ENCODE peak calls at places on chromosome 3, in nine cellular contexts. Y is PC-3, E is psoas muscle, F is astrocyte of the spinal cord, J is AG10803, K is mesothelial cell of epicardium, B is BJ, C is stomach, A is fibroblast of pulmonary artery. P is an unnamed sample.

GRCh38 chr3:184230603-184231528 is 1.5 kb downstream of the VWA5B2 start:
- DNase-seq in Y (peak), E (no peak), F (no peak), J (no peak), K (no peak), B (no peak), C (peak), A (no peak), P (peak)

GRCh38 chr3:155807823-155808222 is 1.7 kb upstream of the C3orf33 start:
- DNase-seq in Y (no peak), E (no peak), F (no peak), J (peak), K (no peak), B (no peak), C (no peak), A (peak), P (no peak)

GRCh38 chr3:191262650-191263049 is 63.6 kb downstream of the OSTN start:
- DNase-seq in Y (no peak), E (no peak), F (no peak), J (no peak), K (no peak), B (no peak), C (no peak), A (no peak), P (no peak)

GRCh38 chr3:35659808-35660207 is 20.5 kb downstream of the ARPP21 start:
- DNase-seq in Y (peak), E (peak), F (no peak), J (no peak), K (no peak), B (no peak), C (no peak), A (no peak), P (peak)

GRCh38 chr3:37320276-37320675 is 145.9 kb upstream of the LRRFIP2 start:
- DNase-seq in Y (no peak), E (no peak), F (no peak), J (no peak), K (no peak), B (no peak), C (no peak), A (no peak), P (no peak)

GRCh38 chr3:15380980-15381890 is 46.1 kb downstream of the METTL6 start:
- DNase-seq in Y (no peak), E (no peak), F (no peak), J (peak), K (no peak), B (no peak), C (no peak), A (no peak), P (no peak)

GRCh38 chr3:180749322-180749721 is 70.0 kb upstream of the CCDC39 start:
- DNase-seq in Y (no peak), E (no peak), F (no peak), J (no peak), K (no peak), B (no peak), C (no peak), A (no peak), P (no peak)

GRCh38 chr3:37375184-37376120 is 201.1 kb upstream of the LRRFIP2 start:
- DNase-seq in Y (no peak), E (no peak), F (no peak), J (no peak), K (no peak), B (no peak), C (no peak), A (no peak), P (no peak)

GRCh38 chr3:158717576-158717975 is 14.7 kb downstream of the RARRES1 start:
- DNase-seq in Y (no peak), E (no peak), F (no peak), J (no peak), K (no peak), B (no peak), C (no peak), A (no peak), P (no peak)

GRCh38 chr3:186931487-186932280 is 1.4 kb downstream of the ST6GAL1 start:
- DNase-seq in Y (peak), E (peak), F (peak), J (no peak), K (no peak), B (no peak), C (peak), A (peak), P (peak)

GRCh38 chr3:172201136-172201989 is 162.0 kb downstream of the FNDC3B start:
- DNase-seq in Y (no peak), E (peak), F (peak), J (peak), K (no peak), B (peak), C (peak), A (peak), P (peak)

GRCh38 chr3:45182915-45183881 is 37.0 kb upstream of the CDCP1 start:
- DNase-seq in Y (peak), E (peak), F (peak), J (peak), K (no peak), B (no peak), C (peak), A (peak), P (peak)

GRCh38 chr3:178517665-178518366 is 18.4 kb upstream of the KCNMB2 start:
- DNase-seq in Y (no peak), E (no peak), F (no peak), J (no peak), K (no peak), B (no peak), C (no peak), A (no peak), P (no peak)

GRCh38 chr3:9669720-9670432 is 20.6 kb downstream of the MTMR14 start:
- DNase-seq in Y (no peak), E (no peak), F (no peak), J (peak), K (no peak), B (peak), C (peak), A (peak), P (peak)

GRCh38 chr3:174651951-174652350 is 207.2 kb upstream of the NAALADL2 start:
- DNase-seq in Y (no peak), E (no peak), F (no peak), J (no peak), K (no peak), B (no peak), C (no peak), A (no peak), P (no peak)

DNA sequence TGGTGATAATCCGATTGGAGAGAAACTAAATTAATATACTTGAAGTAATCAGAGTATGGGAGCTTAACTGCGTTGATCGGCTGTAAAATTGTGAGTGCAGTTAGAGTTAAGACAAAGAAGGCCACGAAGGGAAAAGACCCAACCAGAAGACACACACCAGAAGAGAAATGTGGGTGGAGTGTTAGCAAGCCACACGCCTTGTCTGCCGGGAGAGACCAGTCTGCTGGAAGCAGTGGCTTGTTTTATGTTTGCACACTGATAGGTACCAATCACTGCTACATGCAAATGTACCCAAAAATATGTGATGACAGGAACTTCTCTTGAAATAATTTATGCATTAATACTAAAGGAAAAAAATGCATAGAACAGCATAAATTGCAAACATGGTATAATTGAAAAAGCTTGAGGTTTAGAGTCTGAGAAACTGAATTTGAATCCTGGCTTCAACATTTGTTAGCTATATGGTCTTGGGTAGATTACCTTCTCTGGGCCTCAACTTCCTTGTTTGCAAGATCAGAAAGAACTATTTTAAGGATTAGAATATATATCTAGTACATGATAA is 23.1 kb downstream of the EEFSEC start:
- DNase-seq in Y (no peak), E (no peak), F (no peak), J (no peak), K (no peak), B (no peak), C (no peak), A (no peak), P (no peak)
- TF ChIP-seq CTCF in Y (no peak), E (no peak), F (no peak), J (no peak), K (no peak), B (no peak), C (no peak), A (no peak), P (no peak)

GRCh38 chr3:113914646-113915045 is 33.2 kb upstream of the ZDHHC23 start:
- DNase-seq in Y (no peak), E (no peak), F (peak), J (peak), K (no peak), B (peak), C (no peak), A (peak), P (no peak)

GRCh38 chr3:113908133-113908532 is 39.7 kb upstream of the ZDHHC23 start:
- DNase-seq in Y (no peak), E (no peak), F (no peak), J (no peak), K (no peak), B (no peak), C (no peak), A (no peak), P (no peak)

GRCh38 chr3:113910966-113911365 is 36.8 kb upstream of the ZDHHC23 start:
- DNase-seq in Y (no peak), E (no peak), F (no peak), J (peak), K (no peak), B (no peak), C (no peak), A (no peak), P (no peak)

DNA sequence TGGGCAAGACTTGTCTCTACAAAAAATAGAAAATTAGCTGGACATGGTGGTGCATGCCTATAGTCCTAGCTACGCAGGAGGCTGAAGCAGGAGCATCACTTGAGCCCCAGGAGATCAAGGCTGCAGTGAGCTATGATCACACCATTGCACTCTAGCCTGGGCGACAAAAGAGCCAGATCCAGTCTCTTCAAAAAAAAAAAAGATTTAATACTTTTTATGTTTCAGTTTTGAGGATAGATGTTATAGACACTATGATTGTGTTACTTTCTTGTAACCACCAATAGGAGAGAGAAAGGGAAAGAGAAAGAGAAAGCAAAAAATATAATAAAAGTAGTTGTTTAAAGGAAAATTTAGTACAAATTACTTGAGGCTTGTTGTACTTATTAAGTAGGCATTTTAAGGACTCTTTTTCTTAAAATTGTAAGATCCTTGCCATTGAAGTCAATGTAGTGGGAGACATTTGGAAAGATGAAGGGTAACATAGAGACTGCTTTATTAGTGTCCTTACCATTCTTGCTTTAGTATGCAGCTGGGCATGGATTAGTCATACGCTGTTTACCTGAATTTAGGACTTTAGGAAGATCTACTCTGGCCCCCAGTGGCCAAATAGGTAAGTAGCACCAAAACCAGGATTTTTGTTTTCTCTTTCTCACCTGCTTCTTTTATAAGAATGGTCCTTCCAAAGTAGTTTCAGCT is 35.1 kb upstream of the ZDHHC23 start:
- DNase-seq in Y (peak), E (no peak), F (peak), J (peak), K (no peak), B (no peak), C (peak), A (peak), P (peak)
- TF ChIP-seq CTCF in Y (peak), E (peak), F (peak), J (peak), K (peak), B (peak), C (peak), A (peak), P (peak)

GRCh38 chr3:23183114-23183513 is 20.0 kb upstream of the UBE2E2 start:
- DNase-seq in Y (no peak), E (no peak), F (no peak), J (no peak), K (no peak), B (no peak), C (no peak), A (no peak), P (peak)

GRCh38 chr3:23189183-23189582 is 13.9 kb upstream of the UBE2E2 start:
- DNase-seq in Y (no peak), E (no peak), F (no peak), J (no peak), K (no peak), B (no peak), C (no peak), A (no peak), P (no peak)

DNA sequence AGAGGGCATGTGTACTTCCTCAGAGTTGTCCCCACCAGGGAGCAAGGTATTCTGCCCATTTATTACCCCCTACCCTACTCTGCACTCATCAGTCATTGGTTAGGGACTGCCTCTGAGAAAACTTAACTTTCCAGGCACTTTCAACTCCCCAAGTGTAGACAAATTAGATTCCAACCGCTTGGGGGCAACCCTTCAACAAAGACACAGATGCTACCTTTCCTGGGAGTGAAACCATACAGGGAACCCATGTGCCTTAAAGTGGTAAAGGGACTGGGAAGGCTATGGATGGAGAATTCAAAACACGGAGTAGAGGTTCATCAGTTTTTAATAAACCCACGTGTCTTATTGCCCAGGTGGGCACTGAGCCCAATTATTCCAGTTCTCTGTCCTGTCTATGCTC is 19.4 kb upstream of the UBE2E2 start:
- DNase-seq in Y (peak), E (no peak), F (peak), J (peak), K (no peak), B (no peak), C (peak), A (peak), P (peak)
- TF ChIP-seq CTCF in Y (peak), E (peak), F (peak), J (peak), K (no peak), B (peak), C (peak), A (peak), P (peak)

DNA sequence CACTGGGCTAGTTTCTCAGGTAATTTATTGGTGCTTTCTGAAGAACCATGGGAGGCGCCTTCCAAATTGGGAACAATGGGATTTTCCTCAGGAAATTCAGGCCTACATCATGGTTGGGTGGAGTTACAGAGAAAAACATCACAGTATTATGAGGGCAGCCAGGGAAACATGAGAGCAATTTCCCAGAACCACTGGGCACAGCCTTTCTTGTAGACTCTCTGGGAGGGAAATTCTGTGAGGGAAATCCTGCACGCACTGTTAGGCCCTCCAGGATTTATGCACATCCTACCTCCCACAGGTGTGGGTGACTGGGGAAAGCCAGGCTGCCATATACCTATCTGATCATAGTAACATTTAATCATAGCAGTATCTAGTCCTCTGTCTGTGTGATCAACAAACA is 13.2 kb downstream of the POPDC2 start:
- DNase-seq in Y (no peak), E (no peak), F (no peak), J (no peak), K (no peak), B (no peak), C (no peak), A (peak), P (peak)
- TF ChIP-seq CTCF in Y (no peak), E (no peak), F (no peak), J (no peak), K (no peak), B (no peak), C (no peak), A (no peak), P (no peak)

GRCh38 chr3:144585953-144586352 is 614.3 kb downstream of the DIPK2A start:
- DNase-seq in Y (no peak), E (no peak), F (no peak), J (no peak), K (no peak), B (no peak), C (no peak), A (no peak), P (no peak)

GRCh38 chr3:144586382-144586781 is 614.8 kb downstream of the DIPK2A start:
- DNase-seq in Y (no peak), E (no peak), F (peak), J (peak), K (no peak), B (peak), C (no peak), A (peak), P (no peak)

GRCh38 chr3:144590854-144591253 is 619.2 kb downstream of the DIPK2A start:
- DNase-seq in Y (peak), E (no peak), F (peak), J (peak), K (no peak), B (peak), C (no peak), A (peak), P (no peak)

DNA sequence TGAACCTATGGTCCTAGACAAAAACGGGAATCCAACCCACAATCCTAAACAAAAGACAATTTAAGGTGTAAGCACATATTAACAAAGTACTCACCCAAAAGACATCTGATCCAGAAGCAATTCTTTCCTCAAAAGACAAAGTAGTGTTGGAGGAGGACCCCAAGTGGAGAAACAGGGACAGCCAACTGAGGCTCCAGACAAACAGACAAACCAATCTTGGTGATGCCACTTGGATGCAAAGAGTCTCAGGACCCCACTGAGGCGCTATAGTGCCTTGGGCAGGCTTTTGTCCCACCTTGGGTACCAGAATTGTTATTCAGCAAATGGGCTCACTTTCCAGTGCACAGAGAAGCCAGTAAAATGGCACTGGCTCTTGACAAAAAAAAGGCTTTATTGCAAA is 613.8 kb downstream of the DIPK2A start:
- DNase-seq in Y (no peak), E (no peak), F (no peak), J (no peak), K (no peak), B (no peak), C (no peak), A (no peak), P (no peak)
- TF ChIP-seq CTCF in Y (no peak), E (no peak), F (no peak), J (no peak), K (no peak), B (no peak), C (no peak), A (no peak), P (no peak)

GRCh38 chr3:41131224-41131623 is 68.1 kb upstream of the CTNNB1 start:
- DNase-seq in Y (peak), E (no peak), F (peak), J (no peak), K (no peak), B (no peak), C (no peak), A (no peak), P (no peak)
- TF ChIP-seq CTCF in Y (no peak), E (no peak), F (no peak), J (no peak), K (no peak), B (no peak), C (no peak), A (no peak), P (no peak)

GRCh38 chr3:33318709-33319380 is 41.6 kb downstream of the FBXL2 start:
- DNase-seq in Y (peak), E (no peak), F (peak), J (no peak), K (no peak), B (no peak), C (no peak), A (peak), P (no peak)
- TF ChIP-seq CTCF in Y (peak), E (peak), F (peak), J (peak), K (no peak), B (no peak), C (no peak), A (peak), P (no peak)

DNA sequence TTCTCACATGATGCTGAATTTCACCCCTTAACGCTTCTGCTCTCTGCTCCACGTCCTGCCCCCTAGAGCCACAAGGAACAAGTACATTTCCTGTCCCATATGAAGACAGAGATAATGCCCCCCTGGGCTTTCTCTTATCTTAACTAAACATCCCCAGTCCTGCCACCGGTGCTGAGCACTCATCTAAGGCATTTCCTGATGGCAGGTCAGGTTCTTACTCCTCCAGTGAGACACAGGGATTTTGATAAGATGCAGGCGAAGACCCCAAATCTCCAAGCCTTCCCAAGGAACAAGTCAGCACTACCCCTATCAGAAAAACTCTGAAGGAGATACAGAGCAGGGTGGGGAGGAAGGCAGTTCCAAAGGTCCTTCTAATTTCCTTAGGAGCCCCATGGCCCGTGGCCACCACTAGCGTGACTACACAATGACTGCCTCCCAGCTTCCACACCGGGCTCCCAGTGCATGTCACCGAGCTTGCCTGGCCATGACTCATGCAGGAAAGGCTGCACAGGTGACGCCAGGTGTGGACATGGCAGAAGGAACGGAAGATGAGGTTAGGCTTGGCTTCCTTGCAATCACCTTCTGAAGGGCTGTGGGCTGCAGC is 152.9 kb downstream of the XXYLT1 start:
- DNase-seq in Y (peak), E (no peak), F (no peak), J (no peak), K (no peak), B (no peak), C (peak), A (no peak), P (no peak)
- TF ChIP-seq CTCF in Y (peak), E (no peak), F (peak), J (peak), K (no peak), B (peak), C (no peak), A (peak), P (no peak)